ENCODE peak calls at places on chromosome 17, in six cellular contexts. X is cardiac muscle cell, Z is heart left ventricle, L is dorsolateral prefrontal cortex, U is neural progenitor cell, W is GM23338. V is an unnamed sample.

GRCh38 chr17:5044630-5045029 is 9.4 kb upstream of the SLC52A1 start:
- DNase-seq in X (no peak), Z (no peak), L (no peak), U (no peak), W (no peak), V (no peak)

GRCh38 chr17:60514053-60514452 is 12.0 kb downstream of the APPBP2 start:
- DNase-seq in X (no peak), Z (no peak), L (no peak), U (no peak), W (no peak), V (no peak)

GRCh38 chr17:79809530-79810137 is 12.8 kb upstream of the CBX8 start:
- DNase-seq in X (no peak), Z (no peak), L (no peak), U (peak), W (peak), V (no peak)

GRCh38 chr17:27237890-27238289 is 56.0 kb upstream of the WSB1 start:
- DNase-seq in X (no peak), Z (no peak), L (no peak), U (no peak), W (no peak), V (no peak)

GRCh38 chr17:8964801-8965393 is 610 bp downstream of the PIK3R5 start:
- DNase-seq in X (no peak), Z (no peak), L (no peak), U (peak), W (no peak), V (no peak)

GRCh38 chr17:21280081-21280518 is 4.4 kb upstream of the MAP2K3 start:
- DNase-seq in X (peak), Z (peak), L (peak), U (peak), W (peak), V (peak)

GRCh38 chr17:31195305-31195704 is 100.5 kb downstream of the NF1 start:
- DNase-seq in X (no peak), Z (no peak), L (no peak), U (no peak), W (no peak), V (no peak)

GRCh38 chr17:8856869-8857575 is 10.5 kb downstream of the PIK3R6 start:
- DNase-seq in X (no peak), Z (no peak), L (no peak), U (no peak), W (no peak), V (no peak)

GRCh38 chr17:42830971-42831370 is 2.2 kb upstream of the PSME3 start:
- DNase-seq in X (no peak), Z (no peak), L (no peak), U (no peak), W (no peak), V (no peak)

GRCh38 chr17:77915594-77916021 is 42.9 kb upstream of the TNRC6C start:
- DNase-seq in X (no peak), Z (no peak), L (no peak), U (peak), W (no peak), V (no peak)

GRCh38 chr17:4986403-4986802 is 1.1 kb downstream of the CAMTA2 start:
- DNase-seq in X (no peak), Z (no peak), L (no peak), U (no peak), W (peak), V (no peak)

GRCh38 chr17:57672971-57673370 is 72.1 kb downstream of the CCDC182 start:
- DNase-seq in X (no peak), Z (no peak), L (no peak), U (no peak), W (no peak), V (no peak)

GRCh38 chr17:43155666-43156065 is 15.3 kb upstream of the NBR1 start:
- DNase-seq in X (no peak), Z (no peak), L (no peak), U (no peak), W (no peak), V (no peak)

GRCh38 chr17:43428524-43428923 is 29.7 kb downstream of the ARL4D start:
- DNase-seq in X (no peak), Z (no peak), L (no peak), U (no peak), W (no peak), V (no peak)

GRCh38 chr17:76872221-76872873 is 4.1 kb downstream of the MGAT5B start:
- DNase-seq in X (no peak), Z (no peak), L (no peak), U (no peak), W (no peak), V (no peak)

GRCh38 chr17:50045154-50045553 is 10.8 kb upstream of the ITGA3 start:
- DNase-seq in X (no peak), Z (no peak), L (no peak), U (no peak), W (no peak), V (no peak)

GRCh38 chr17:64492481-64493109 is 4.3 kb downstream of the POLG2 start:
- DNase-seq in X (no peak), Z (no peak), L (no peak), U (no peak), W (peak), V (no peak)

GRCh38 chr17:6186998-6187397 is 116.8 kb downstream of the WSCD1 start:
- DNase-seq in X (no peak), Z (no peak), L (no peak), U (no peak), W (no peak), V (no peak)

GRCh38 chr17:79919164-79919585 is 79.9 kb upstream of the CBX4 start:
- DNase-seq in X (no peak), Z (peak), L (peak), U (no peak), W (peak), V (peak)

GRCh38 chr17:29958947-29959657 is 17.7 kb downstream of the EFCAB5 start:
- DNase-seq in X (no peak), Z (no peak), L (no peak), U (no peak), W (no peak), V (no peak)

GRCh38 chr17:79664925-79665738 is 54.3 kb upstream of the RBFOX3 start:
- DNase-seq in X (peak), Z (peak), L (peak), U (peak), W (peak), V (peak)

GRCh38 chr17:46013502-46014165 is 14.6 kb downstream of the STH start:
- DNase-seq in X (no peak), Z (no peak), L (no peak), U (peak), W (no peak), V (peak)

GRCh38 chr17:45896803-45897693 is 2.7 kb downstream of the MAPT start:
- DNase-seq in X (no peak), Z (no peak), L (peak), U (peak), W (peak), V (no peak)

GRCh38 chr17:33664116-33664840 is 371.2 kb upstream of the ASIC2 start:
- DNase-seq in X (no peak), Z (no peak), L (no peak), U (no peak), W (no peak), V (no peak)

GRCh38 chr17:77734371-77735050 is 224.0 kb upstream of the TNRC6C start:
- DNase-seq in X (peak), Z (peak), L (peak), U (peak), W (peak), V (peak)

GRCh38 chr17:47119746-47120520 is 69.2 kb downstream of the CDC27 start:
- DNase-seq in X (no peak), Z (no peak), L (no peak), U (no peak), W (no peak), V (no peak)

GRCh38 chr17:57092779-57093178 is 7.7 kb downstream of the AKAP1 start:
- DNase-seq in X (no peak), Z (no peak), L (no peak), U (no peak), W (no peak), V (no peak)

GRCh38 chr17:55575058-55575606 is 63.9 kb upstream of the SMIM36 start:
- DNase-seq in X (no peak), Z (no peak), L (no peak), U (no peak), W (no peak), V (no peak)

GRCh38 chr17:29613371-29613837 is 9.3 kb downstream of the CORO6 start:
- DNase-seq in X (peak), Z (peak), L (peak), U (peak), W (peak), V (peak)

GRCh38 chr17:37358830-37359681 is 16.7 kb upstream of the C17orf78 start:
- DNase-seq in X (peak), Z (peak), L (peak), U (peak), W (peak), V (peak)

GRCh38 chr17:55521193-55521592 is 9.9 kb upstream of the SMIM36 start:
- DNase-seq in X (no peak), Z (no peak), L (no peak), U (no peak), W (no peak), V (no peak)

DNA sequence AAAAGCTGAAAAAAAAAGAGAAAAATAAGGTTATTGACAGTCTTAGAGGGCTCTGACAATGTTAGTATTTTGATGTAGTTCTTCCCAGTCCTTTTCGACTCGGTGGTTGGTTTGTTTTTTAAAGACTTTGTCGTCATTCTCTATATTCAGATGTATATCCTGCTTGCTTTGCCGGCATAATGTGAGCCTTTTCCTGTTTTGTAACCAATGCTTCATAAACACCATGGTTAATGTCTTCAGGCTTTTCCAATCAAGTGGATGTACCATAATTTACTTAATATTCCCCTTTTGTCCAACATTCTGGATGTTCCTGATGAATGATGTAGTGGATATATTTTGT is 45.4 kb downstream of the RAI1 start:
- DNase-seq in X (no peak), Z (no peak), L (no peak), U (no peak), W (no peak), V (no peak)
- H3K27ac ChIP-seq in X (no peak), Z (no peak), L (peak), U (no peak), W (no peak), V (peak)

DNA sequence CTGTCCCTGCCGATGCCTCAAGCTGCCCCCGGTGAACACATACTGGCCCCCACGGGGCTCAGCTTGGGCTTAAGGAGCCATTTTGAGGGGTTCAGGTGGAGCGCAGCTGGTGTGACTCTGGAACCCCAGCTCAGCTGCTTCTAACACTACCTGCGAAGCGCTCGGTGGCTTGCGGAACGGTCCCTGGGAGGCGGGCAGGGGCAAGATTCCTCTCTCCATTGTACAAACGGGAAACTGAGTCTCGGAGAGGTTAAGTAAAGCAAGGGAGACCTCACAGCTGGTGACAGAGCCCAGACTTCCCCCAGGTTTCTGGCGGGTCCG is 11.8 kb downstream of the GALK1 start:
- DNase-seq in X (no peak), Z (no peak), L (no peak), U (no peak), W (no peak), V (no peak)
- H3K27ac ChIP-seq in X (no peak), Z (no peak), L (peak), U (no peak), W (no peak), V (peak)

GRCh38 chr17:35252646-35253045 is 9.8 kb downstream of the SLFN5 start:
- DNase-seq in X (no peak), Z (no peak), L (no peak), U (no peak), W (no peak), V (no peak)

GRCh38 chr17:35255316-35255715 is 12.4 kb downstream of the SLFN5 start:
- DNase-seq in X (no peak), Z (no peak), L (no peak), U (peak), W (no peak), V (no peak)

GRCh38 chr17:35256629-35257028 is 13.8 kb downstream of the SLFN5 start:
- DNase-seq in X (no peak), Z (no peak), L (no peak), U (no peak), W (peak), V (no peak)

GRCh38 chr17:35257080-35257701 is 14.3 kb downstream of the SLFN5 start:
- DNase-seq in X (no peak), Z (peak), L (no peak), U (no peak), W (peak), V (no peak)

DNA sequence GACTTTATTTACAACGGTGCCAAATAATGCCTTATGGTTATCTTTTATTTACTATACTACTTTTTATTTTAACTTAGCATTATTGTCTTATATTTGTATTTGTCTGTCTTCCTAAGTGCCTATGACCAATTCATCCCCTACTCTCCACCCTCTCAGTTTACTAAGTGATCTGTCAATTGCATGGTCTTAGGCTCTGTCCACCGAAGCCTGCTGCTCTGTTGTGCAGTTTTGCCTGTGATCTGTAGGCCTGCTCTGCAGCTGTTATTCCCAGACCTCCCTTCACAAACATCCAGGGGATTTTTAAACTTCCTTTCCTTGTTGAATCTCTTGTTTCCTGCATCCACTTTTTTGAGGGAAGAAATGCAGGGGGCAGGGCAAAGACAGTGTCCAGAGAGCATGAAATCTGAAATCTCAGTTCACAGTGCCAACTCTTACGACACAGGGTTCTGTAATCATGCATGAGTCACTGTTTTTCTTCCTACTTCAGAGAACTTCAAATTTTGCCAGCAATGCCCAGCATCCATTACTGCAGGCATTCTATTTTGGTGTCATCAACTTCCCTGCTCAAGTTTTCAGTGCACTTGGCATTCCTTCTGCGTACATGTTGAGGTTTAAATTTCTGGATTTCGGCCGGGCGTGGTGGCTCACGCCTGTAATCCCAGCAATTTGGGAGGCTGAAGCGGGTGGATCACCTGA is 11.4 kb downstream of the SLFN5 start:
- DNase-seq in X (peak), Z (peak), L (no peak), U (no peak), W (no peak), V (no peak)
- H3K27ac ChIP-seq in X (no peak), Z (no peak), L (no peak), U (no peak), W (no peak), V (no peak)

DNA sequence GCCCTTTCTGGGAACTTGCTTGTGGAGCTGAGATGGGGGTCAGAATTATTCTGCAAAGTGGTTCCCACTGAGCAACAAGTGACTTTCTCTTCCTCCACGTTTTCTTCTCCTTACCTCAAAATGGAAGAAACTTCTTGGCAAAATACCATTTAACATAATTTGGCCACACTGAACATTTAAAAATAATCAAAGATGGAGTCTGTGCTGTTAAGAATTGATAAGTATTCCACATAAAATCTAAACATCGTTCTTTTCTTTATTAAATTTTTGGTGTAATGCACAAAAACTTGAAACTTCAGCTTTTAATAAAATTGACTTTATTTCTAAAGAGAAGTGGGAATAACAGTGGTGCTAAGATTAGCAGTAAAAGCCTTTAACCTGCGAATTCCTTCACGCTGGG is 164.0 kb downstream of the PRKCA start:
- DNase-seq in X (no peak), Z (no peak), L (no peak), U (no peak), W (no peak), V (no peak)
- H3K27ac ChIP-seq in X (no peak), Z (no peak), L (no peak), U (no peak), W (no peak), V (no peak)

GRCh38 chr17:72182256-72182890 is 61.6 kb downstream of the SOX9 start:
- DNase-seq in X (no peak), Z (no peak), L (no peak), U (no peak), W (peak), V (no peak)

GRCh38 chr17:72187544-72187943 is 66.7 kb downstream of the SOX9 start:
- DNase-seq in X (no peak), Z (peak), L (no peak), U (peak), W (no peak), V (no peak)

GRCh38 chr17:72184805-72185204 is 64.0 kb downstream of the SOX9 start:
- DNase-seq in X (no peak), Z (no peak), L (no peak), U (no peak), W (no peak), V (no peak)

GRCh38 chr17:72185571-72185970 is 64.8 kb downstream of the SOX9 start:
- DNase-seq in X (no peak), Z (peak), L (no peak), U (no peak), W (no peak), V (no peak)

GRCh38 chr17:72183194-72183685 is 62.4 kb downstream of the SOX9 start:
- DNase-seq in X (no peak), Z (no peak), L (no peak), U (no peak), W (no peak), V (no peak)
- H3K27ac ChIP-seq in X (no peak), Z (no peak), L (no peak), U (no peak), W (no peak), V (peak)

DNA sequence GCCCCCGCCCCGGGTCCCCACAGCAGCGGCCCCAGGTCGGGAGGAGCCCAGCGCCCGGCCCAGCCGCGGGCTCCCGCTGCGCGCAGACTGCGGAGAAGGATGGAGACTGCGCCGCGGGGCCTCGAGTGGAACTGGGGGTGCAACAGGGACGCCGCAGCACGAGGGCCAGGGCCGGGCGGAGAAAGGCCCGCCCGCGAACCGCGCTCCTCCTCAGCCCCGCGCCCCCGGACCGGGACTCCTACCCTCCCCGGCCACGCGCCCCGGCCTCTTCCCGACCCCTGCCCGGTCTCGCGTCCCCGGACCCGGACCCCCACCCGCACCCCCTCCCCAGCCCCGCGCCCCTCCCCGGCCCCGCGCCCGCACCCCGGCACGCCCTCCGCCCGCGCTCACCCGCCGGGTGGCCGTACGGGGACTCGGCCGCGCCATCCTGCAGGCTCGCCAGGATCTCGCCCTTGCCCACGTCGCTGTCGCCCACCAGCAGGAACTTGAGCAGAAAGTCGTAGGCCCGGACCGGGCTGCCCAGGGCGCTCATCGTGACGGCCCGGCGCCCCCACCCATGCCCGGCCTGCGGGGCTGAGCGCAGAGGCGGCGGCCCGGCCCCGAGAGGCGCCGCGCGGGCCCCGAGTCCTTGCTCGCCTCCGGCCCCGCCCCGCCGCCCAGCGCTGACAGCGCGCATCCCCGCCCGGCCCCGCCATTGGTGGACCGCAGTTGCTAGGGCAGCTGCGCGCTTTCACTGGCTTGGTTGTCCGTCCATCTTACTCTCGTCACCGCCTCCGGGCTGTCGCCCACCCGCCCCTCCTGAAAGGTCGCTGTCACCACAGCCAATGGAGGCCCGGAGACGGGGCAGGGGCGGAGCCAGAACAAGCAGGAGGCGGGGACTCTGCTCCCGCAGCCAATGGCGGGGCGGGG is at the start of gene RAB40B:
- DNase-seq in X (peak), Z (peak), L (peak), U (peak), W (peak), V (peak)
- H3K27ac ChIP-seq in X (no peak), Z (no peak), L (peak), U (no peak), W (no peak), V (peak)

GRCh38 chr17:40095356-40095943 is 4.9 kb downstream of the NR1D1 start:
- DNase-seq in X (no peak), Z (peak), L (no peak), U (no peak), W (no peak), V (no peak)
- H3K27ac ChIP-seq in X (no peak), Z (peak), L (peak), U (no peak), W (no peak), V (peak)

GRCh38 chr17:1090454-1091189 is 89.2 kb downstream of the ABR start:
- DNase-seq in X (no peak), Z (no peak), L (no peak), U (no peak), W (no peak), V (no peak)
- H3K27ac ChIP-seq in X (peak), Z (no peak), L (peak), U (no peak), W (no peak), V (peak)

DNA sequence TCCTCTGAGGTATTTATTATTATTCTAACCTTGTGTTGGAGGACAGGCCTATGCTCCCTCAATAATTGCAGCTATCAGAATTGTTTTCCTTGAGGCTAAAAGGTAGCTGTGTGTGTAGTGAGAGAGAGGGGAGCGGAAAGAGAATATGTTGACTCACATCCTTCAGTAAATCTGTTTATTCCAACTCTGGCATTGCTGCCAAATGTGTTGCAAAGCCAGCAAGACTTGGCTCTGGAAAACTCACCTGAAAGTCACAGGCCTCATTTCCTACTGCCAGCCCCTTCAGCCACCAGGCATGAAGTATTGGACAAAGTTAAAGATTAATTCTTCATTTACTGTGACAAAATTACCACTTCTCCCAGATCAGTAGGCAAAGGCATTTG is 9.6 kb downstream of the CA10 start:
- DNase-seq in X (no peak), Z (no peak), L (no peak), U (no peak), W (no peak), V (no peak)
- H3K27ac ChIP-seq in X (no peak), Z (no peak), L (no peak), U (no peak), W (no peak), V (no peak)

V was measured in caudate nucleus.